ENCODE peak calls at places on chromosomes 13 and 19, in seven cellular contexts. Q is activated naive CD4-positive, alpha-beta T cell; G is AG04450; X is breast epithelium; B is EL; A is SJSA1; Z is kidney tubule cell. V is an unnamed sample.
A peak's percentile ranks its signal among the peaks of the same experiment; 100 is the strongest.

GRCh38 chr19:1912760-1913505 is 7.7 kb downstream of the ADAT3 start:
- DNase-seq in Q (no peak), G (no peak), X (no peak), B (no peak), A (no peak), Z (no peak), V (no peak)

GRCh38 chr13:69524459-69525155 is 583.0 kb upstream of the ATXN8OS start:
- DNase-seq in Q (no peak), G (no peak), X (no peak), B (no peak), A (no peak), Z (peak; percentile 62), V (no peak)

GRCh38 chr13:25371608-25372274 is at the start of gene ATP8A2:
- DNase-seq in Q (no peak), G (no peak), X (no peak), B (no peak), A (no peak), Z (no peak), V (no peak)

GRCh38 chr19:31678421-31678820 is 329.2 kb upstream of the TSHZ3 start:
- DNase-seq in Q (no peak), G (no peak), X (no peak), B (no peak), A (no peak), Z (no peak), V (no peak)

GRCh38 chr19:926595-927043 is 784 bp downstream of the ARID3A start:
- DNase-seq in Q (no peak), G (no peak), X (no peak), B (peak; percentile 43), A (peak; percentile 37), Z (peak; percentile 29), V (no peak)

GRCh38 chr19:2260341-2260751 is 4.1 kb upstream of the JSRP1 start:
- DNase-seq in Q (no peak), G (no peak), X (no peak), B (peak; percentile 45), A (no peak), Z (no peak), V (no peak)

GRCh38 chr19:19444694-19445155 is 39.2 kb downstream of the GATAD2A start:
- DNase-seq in Q (no peak), G (no peak), X (no peak), B (peak; percentile 63), A (peak; percentile 24), Z (peak; percentile 67), V (no peak)

GRCh38 chr13:49421391-49421790 is 22.5 kb downstream of the CAB39L start:
- DNase-seq in Q (no peak), G (no peak), X (no peak), B (peak; percentile 29), A (peak; percentile 14), Z (no peak), V (no peak)

GRCh38 chr19:43773725-43774102 is 7.1 kb downstream of the KCNN4 start:
- DNase-seq in Q (no peak), G (no peak), X (no peak), B (no peak), A (no peak), Z (no peak), V (no peak)

GRCh38 chr13:77979721-77980377 is 61.2 kb upstream of the EDNRB start:
- DNase-seq in Q (no peak), G (no peak), X (no peak), B (no peak), A (peak; percentile 26), Z (no peak), V (no peak)

GRCh38 chr19:4635763-4636135 is 3.6 kb upstream of the TNFAIP8L1 start:
- DNase-seq in Q (no peak), G (no peak), X (no peak), B (no peak), A (no peak), Z (no peak), V (no peak)

GRCh38 chr19:42199440-42200115 is 17.9 kb downstream of the DEDD2 start:
- DNase-seq in Q (no peak), G (no peak), X (no peak), B (no peak), A (no peak), Z (no peak), V (peak; percentile 43)

GRCh38 chr19:47609885-47610545 is 1.1 kb downstream of the BICRA start:
- DNase-seq in Q (peak; percentile 11), G (no peak), X (peak; percentile 29), B (peak; percentile 61), A (peak; percentile 62), Z (peak; percentile 63), V (no peak)

GRCh38 chr19:11798391-11799296 is at the start of gene ZNF491:
- DNase-seq in Q (peak; percentile 47), G (peak; percentile 61), X (peak; percentile 82), B (peak; percentile 90), A (peak; percentile 23), Z (peak; percentile 92), V (peak; percentile 91)

GRCh38 chr13:42696191-42696590 is 85.2 kb upstream of the FAM216B start:
- DNase-seq in Q (no peak), G (peak; percentile 23), X (no peak), B (peak; percentile 79), A (peak; percentile 55), Z (peak; percentile 50), V (no peak)

GRCh38 chr13:32126298-32126697 is 94.7 kb downstream of the FRY start:
- DNase-seq in Q (no peak), G (no peak), X (no peak), B (peak; percentile 58), A (no peak), Z (no peak), V (no peak)

GRCh38 chr19:5407356-5407755 is 47.9 kb upstream of the ZNRF4 start:
- DNase-seq in Q (no peak), G (no peak), X (no peak), B (peak; percentile 31), A (no peak), Z (no peak), V (no peak)

GRCh38 chr19:3059653-3060052 is 2.6 kb downstream of the TLE5 start:
- DNase-seq in Q (no peak), G (no peak), X (no peak), B (no peak), A (no peak), Z (no peak), V (no peak)

GRCh38 chr13:98509271-98510155 is 67.4 kb downstream of the STK24 start:
- DNase-seq in Q (no peak), G (peak; percentile 59), X (no peak), B (peak; percentile 92), A (peak; percentile 95), Z (peak; percentile 82), V (no peak)

GRCh38 chr13:98664924-98665637 is 87.4 kb downstream of the SLC15A1 start:
- DNase-seq in Q (no peak), G (no peak), X (no peak), B (peak; percentile 37), A (no peak), Z (peak; percentile 78), V (no peak)

GRCh38 chr13:102035969-102036368 is 365.9 kb downstream of the FGF14 start:
- DNase-seq in Q (no peak), G (no peak), X (no peak), B (no peak), A (no peak), Z (peak; percentile 77), V (no peak)

GRCh38 chr19:36819130-36819630 is 19.0 kb downstream of the ZNF790 start:
- DNase-seq in Q (no peak), G (no peak), X (no peak), B (no peak), A (no peak), Z (no peak), V (no peak)

GRCh38 chr19:35727956-35728706 is 10.3 kb downstream of the KMT2B start:
- DNase-seq in Q (no peak), G (no peak), X (no peak), B (no peak), A (no peak), Z (no peak), V (no peak)